ENCODE peak calls at places on chromosomes 4 and X, in six cellular contexts. P is colonic mucosa, M is K562, T is DND-41, B is neural progenitor cell, E is endodermal cell. Q is an unnamed sample.

GRCh38 chr4:85737254-85737653 is 262.3 kb downstream of the ARHGAP24 start:
- DNase-seq in B (no peak), P (no peak), T (no peak), M (no peak), E (no peak), Q (no peak)

GRCh38 chr4:44632733-44633132 is 18.7 kb downstream of the YIPF7 start:
- DNase-seq in E (no peak), M (no peak), B (no peak), T (no peak), P (no peak), Q (no peak)

GRCh38 chr4:100100985-100101384 is 89.3 kb downstream of the DDIT4L start:
- DNase-seq in E (peak), T (peak), M (no peak), B (peak), P (no peak), Q (no peak)

GRCh38 chr4:8540072-8540471 is 40.1 kb upstream of the GPR78 start:
- DNase-seq in E (no peak), M (no peak), B (no peak), P (no peak), T (no peak), Q (no peak)

GRCh38 chrX:142613403-142613802 is 408.3 kb upstream of the MAGEC2 start:
- DNase-seq in E (no peak), T (no peak), P (no peak), M (no peak), B (no peak), Q (no peak)

GRCh38 chr4:100042235-100042634 is 92.2 kb upstream of the H2AZ1 start:
- DNase-seq in P (no peak), T (no peak), E (no peak), B (no peak), M (no peak), Q (no peak)

GRCh38 chr4:77349361-77349760 is 192.4 kb downstream of the CCNG2 start:
- DNase-seq in T (no peak), B (no peak), E (no peak), P (no peak), M (no peak), Q (no peak)

GRCh38 chrX:319579-320125 is 1.1 kb upstream of the GTPBP6 start:
- DNase-seq in T (no peak), M (no peak), B (peak), P (no peak), E (no peak), Q (no peak)

GRCh38 chr4:123386608-123387007 is 10.0 kb upstream of the SPRY1 start:
- DNase-seq in E (no peak), P (no peak), T (no peak), M (no peak), B (no peak), Q (peak)

GRCh38 chr4:6724461-6725111 is 8.6 kb downstream of the BLOC1S4 start:
- DNase-seq in M (no peak), T (no peak), B (peak), E (no peak), P (no peak), Q (peak)

GRCh38 chr4:3079694-3080123 is 5.2 kb downstream of the HTT start:
- DNase-seq in E (no peak), B (no peak), M (no peak), T (no peak), P (no peak), Q (no peak)

GRCh38 chr4:159787901-159788300 is 685.0 kb downstream of the RAPGEF2 start:
- DNase-seq in E (no peak), B (no peak), P (no peak), M (no peak), T (no peak), Q (peak)

GRCh38 chrX:38313190-38313589 is 14.1 kb downstream of the RPGR start:
- DNase-seq in T (no peak), M (no peak), E (no peak), B (no peak), P (no peak), Q (peak)

GRCh38 chr4:69536980-69537379 is 41.3 kb upstream of the UGT2B4 start:
- DNase-seq in P (no peak), B (no peak), E (no peak), T (no peak), M (no peak), Q (no peak)

GRCh38 chrX:130778773-130779172 is 124.2 kb downstream of the ENOX2 start:
- DNase-seq in E (no peak), M (no peak), T (no peak), P (no peak), B (no peak), Q (no peak)

GRCh38 chr4:53763813-53764597 is 172.7 kb upstream of the LNX1 start:
- DNase-seq in T (no peak), P (no peak), E (no peak), B (peak), M (no peak), Q (peak)

GRCh38 chr4:47830263-47831025 is 7.4 kb downstream of the CORIN start:
- DNase-seq in T (no peak), E (no peak), B (no peak), M (no peak), P (no peak), Q (no peak)

GRCh38 chrX:146881521-146881920 is 67.0 kb upstream of the CXorf51A start:
- DNase-seq in E (no peak), M (no peak), P (no peak), B (no peak), T (peak), Q (no peak)

GRCh38 chrX:20463296-20464075 is 196.8 kb upstream of the RPS6KA3 start:
- DNase-seq in T (no peak), B (no peak), E (no peak), P (no peak), M (no peak), Q (no peak)

GRCh38 chrX:56947695-56948094 is 47.6 kb downstream of the SPIN3 start:
- DNase-seq in M (no peak), B (no peak), T (no peak), E (no peak), P (no peak), Q (peak)

GRCh38 chr4:833156-833555 is 7.2 kb upstream of the CPLX1 start:
- DNase-seq in P (no peak), T (no peak), M (no peak), B (no peak), E (no peak), Q (no peak)

GRCh38 chr4:8290701-8290970 is 21.1 kb downstream of the HTRA3 start:
- DNase-seq in P (no peak), T (no peak), M (no peak), E (peak), B (no peak), Q (no peak)

GRCh38 chr4:75717332-75717873 is 7.0 kb upstream of the USO1 start:
- DNase-seq in T (no peak), M (no peak), P (no peak), B (no peak), E (peak), Q (no peak)

GRCh38 chr4:75710246-75710645 is 14.1 kb upstream of the USO1 start:
- DNase-seq in T (no peak), B (no peak), P (no peak), E (peak), M (no peak), Q (peak)

GRCh38 chr4:75715105-75715799 is 9.1 kb upstream of the USO1 start:
- DNase-seq in M (no peak), B (no peak), P (no peak), T (no peak), E (peak), Q (peak)

GRCh38 chr4:75718529-75718928 is 5.8 kb upstream of the USO1 start:
- DNase-seq in B (no peak), T (no peak), P (no peak), E (peak), M (no peak), Q (peak)

GRCh38 chr4:75714681-75715080 is 9.7 kb upstream of the USO1 start:
- DNase-seq in B (no peak), T (no peak), M (no peak), P (no peak), E (peak), Q (no peak)
- H3K9ac ChIP-seq in B (no peak), T (no peak), M (no peak), P (no peak), E (no peak), Q (peak)

DNA sequence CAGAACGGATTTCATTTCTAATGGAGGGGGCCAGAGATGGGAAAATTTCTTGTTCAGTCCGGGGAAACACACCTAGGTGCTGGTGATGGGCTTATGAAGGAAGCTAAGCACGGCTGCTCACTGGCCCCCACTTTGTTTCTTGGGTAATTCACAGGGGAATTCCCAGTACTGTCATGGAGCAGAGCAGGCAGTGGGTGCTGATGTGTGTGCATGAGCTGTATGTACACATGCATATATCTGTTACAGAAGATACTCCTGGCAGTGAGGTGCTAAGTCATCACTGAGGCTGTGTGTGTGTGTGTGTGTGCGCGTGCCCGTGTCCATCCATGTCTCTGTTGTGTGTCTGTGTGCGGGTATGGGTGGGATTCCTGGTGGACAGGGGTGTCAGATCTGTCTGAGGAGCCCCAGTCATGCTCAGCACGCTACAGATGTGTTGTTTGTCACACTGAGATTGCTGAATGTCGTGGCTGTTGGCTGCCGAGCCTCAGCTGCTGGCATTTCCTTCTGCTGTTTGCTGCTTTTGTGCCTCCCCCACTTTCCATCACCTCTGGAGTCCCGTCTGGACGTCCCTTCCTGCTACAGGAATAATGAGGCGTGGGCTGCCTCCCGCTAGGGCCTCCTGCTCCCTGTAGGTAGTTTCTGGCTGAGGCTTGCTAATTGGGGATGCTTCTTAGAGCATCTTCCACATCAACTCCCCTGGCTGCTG is 53.3 kb downstream of the JADE1 start:
- DNase-seq in E (no peak), M (no peak), T (no peak), P (no peak), B (peak), Q (peak)
- H3K27ac ChIP-seq in E (peak), M (no peak), T (no peak), P (no peak), B (peak), Q (no peak)

DNA sequence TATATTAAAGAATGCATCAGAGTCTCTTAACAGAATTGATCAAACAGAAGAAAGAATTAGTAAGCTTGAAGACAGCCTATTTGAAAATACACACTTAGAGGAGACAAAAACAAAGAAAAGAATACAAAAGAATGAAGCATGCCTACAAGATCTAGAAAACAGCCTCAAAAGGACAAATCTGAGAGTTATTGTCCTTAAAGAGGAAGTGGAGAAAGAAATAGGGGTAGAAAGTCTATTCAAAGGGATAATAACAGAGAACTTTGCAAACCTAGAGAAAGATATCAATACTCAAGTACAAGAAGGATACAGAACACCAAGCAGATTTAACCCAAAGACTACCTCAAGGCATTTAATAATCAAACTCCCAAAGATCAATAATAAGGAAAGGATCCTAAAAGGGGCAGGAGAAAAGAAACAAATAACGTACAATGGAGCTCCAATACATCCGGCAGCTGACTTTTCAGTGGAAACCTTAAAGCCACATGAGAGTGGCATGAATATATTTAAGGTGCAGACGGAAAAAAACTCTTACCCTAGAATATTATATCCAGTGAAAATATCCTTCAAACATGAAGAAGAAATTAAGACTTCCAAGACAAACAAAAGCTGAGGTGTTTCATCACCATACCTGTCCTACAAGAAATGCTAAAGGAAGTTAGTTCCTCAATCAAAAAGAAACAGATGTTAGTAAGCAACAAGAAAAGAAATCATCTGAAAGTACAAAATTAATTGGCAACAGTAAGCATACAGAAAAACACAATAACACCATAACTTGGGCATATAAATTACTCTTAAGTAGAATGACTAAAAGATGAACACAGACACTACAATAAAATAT is 36.1 kb downstream of the LRBA start:
- DNase-seq in E (no peak), B (no peak), T (no peak), P (no peak), M (no peak), Q (no peak)
- TF ChIP-seq CTCF in E (no peak), B (no peak), T (no peak), P (no peak), M (no peak), Q (no peak)

DNA sequence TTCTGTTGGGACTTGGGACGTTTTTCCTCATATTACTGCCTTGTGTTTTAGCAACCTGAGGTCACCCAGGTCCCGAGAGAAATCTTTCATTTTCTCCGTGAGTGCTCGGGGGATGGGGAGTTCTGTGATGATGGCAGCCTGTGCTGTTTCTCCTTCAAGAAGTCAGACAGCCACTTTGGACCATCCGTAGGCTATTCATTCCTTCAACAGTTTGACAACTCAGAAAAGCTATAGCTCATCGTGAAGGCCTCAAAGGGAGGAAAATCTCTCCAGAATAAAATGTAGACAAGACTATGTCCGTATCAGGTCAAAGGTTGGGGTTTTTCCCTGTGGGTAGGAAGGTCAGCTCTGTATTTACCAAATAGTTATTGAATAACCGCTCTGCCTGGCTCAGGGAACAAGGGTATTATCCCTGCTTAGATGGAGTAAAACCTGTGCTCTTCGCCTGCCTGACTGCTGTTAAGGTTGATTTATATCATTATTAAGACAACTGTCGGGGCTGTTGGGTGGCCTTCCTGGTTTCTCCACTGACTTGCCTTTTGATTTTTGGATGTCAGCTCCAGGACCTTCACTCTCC is 36.6 kb downstream of the FAM114A1 start:
- DNase-seq in M (no peak), T (no peak), P (peak), E (no peak), B (no peak), Q (no peak)
- H3K9ac ChIP-seq in M (no peak), T (no peak), P (peak), E (no peak), B (no peak), Q (no peak)

GRCh38 chr4:66691101-66691500 is 854.2 kb downstream of the CENPC start:
- DNase-seq in P (no peak), M (no peak), B (peak), T (no peak), E (peak), Q (no peak)

GRCh38 chr4:66681962-66682361 is 863.3 kb downstream of the CENPC start:
- DNase-seq in P (no peak), B (no peak), T (no peak), M (no peak), E (no peak), Q (peak)

GRCh38 chr4:66688674-66689073 is 856.6 kb downstream of the CENPC start:
- DNase-seq in E (no peak), B (no peak), P (no peak), T (no peak), M (no peak), Q (peak)

GRCh38 chr4:66687393-66687971 is 857.8 kb downstream of the CENPC start:
- DNase-seq in M (no peak), T (no peak), E (no peak), P (no peak), B (no peak), Q (no peak)
- H3K27ac ChIP-seq in M (no peak), T (no peak), E (no peak), P (no peak), B (no peak), Q (no peak)